ENCODE peak calls at places on chromosomes 2 and 18, in seven cellular contexts. G, U, C, L, D, A and T are unnamed samples.

GRCh38 chr2:69549421-69549820 is 94.1 kb downstream of the AAK1 start:
- DNase-seq in L (no peak), C (no peak), G (no peak), U (no peak), D (no peak), A (no peak), T (no peak)

GRCh38 chr2:28927878-28928277 is 33.4 kb downstream of the WDR43 start:
- DNase-seq in D (no peak), U (no peak), L (no peak), A (no peak), C (no peak), G (no peak), T (no peak)

GRCh38 chr2:195407782-195408181 is 249.2 kb upstream of the SLC39A10 start:
- DNase-seq in A (no peak), G (no peak), C (no peak), L (no peak), U (no peak), D (no peak), T (no peak)

GRCh38 chr18:75377258-75377657 is 50.2 kb downstream of the SMIM21 start:
- DNase-seq in A (no peak), G (no peak), D (no peak), C (no peak), L (no peak), U (no peak), T (no peak)

GRCh38 chr18:51255694-51256093 is 58.2 kb upstream of the MEX3C start:
- DNase-seq in L (no peak), A (no peak), C (no peak), D (peak), U (no peak), G (no peak), T (no peak)

GRCh38 chr2:25258814-25259743 is 82.6 kb downstream of the DNMT3A start:
- DNase-seq in A (no peak), G (no peak), U (no peak), C (no peak), D (no peak), L (no peak), T (no peak)

GRCh38 chr2:190343500-190344274 is at the start of gene INPP1:
- DNase-seq in L (peak), A (peak), G (peak), C (no peak), U (peak), D (peak), T (no peak)

GRCh38 chr18:59736061-59736460 is 38.8 kb upstream of the CCBE1 start:
- DNase-seq in G (no peak), C (no peak), A (no peak), L (no peak), U (no peak), D (no peak), T (no peak)

GRCh38 chr2:128577141-128577930 is 258.7 kb upstream of the HS6ST1 start:
- DNase-seq in G (no peak), A (no peak), U (no peak), L (no peak), D (no peak), C (no peak), T (no peak)

GRCh38 chr18:58190842-58191530 is 147.0 kb downstream of the NEDD4L start:
- DNase-seq in L (no peak), A (no peak), U (no peak), G (no peak), D (no peak), C (no peak), T (peak)

GRCh38 chr2:101517753-101518152 is 42.8 kb upstream of the RFX8 start:
- DNase-seq in A (no peak), L (no peak), U (no peak), G (no peak), C (no peak), D (no peak), T (no peak)

GRCh38 chr2:5482929-5483331 is 209.3 kb upstream of the SOX11 start:
- DNase-seq in U (no peak), A (no peak), C (no peak), D (peak), L (no peak), G (no peak), T (no peak)

GRCh38 chr2:98294711-98295110 is 51.5 kb upstream of the CNGA3 start:
- DNase-seq in C (no peak), D (no peak), G (no peak), A (no peak), L (no peak), U (no peak), T (no peak)

GRCh38 chr2:223725494-223725893 is 111.9 kb downstream of the AP1S3 start:
- DNase-seq in C (no peak), G (no peak), L (peak), A (peak), D (peak), U (no peak), T (no peak)